ENCODE peak calls at places on chromosomes 11 and 22, in eight cellular contexts. R, Y, X, P, W, E, F and Z are unnamed samples.

GRCh38 chr22:32499666-32500065 is 25.1 kb downstream of the FBXO7 start:
- DNase-seq in W (no peak), R (peak), P (no peak), F (no peak), E (no peak), X (no peak), Y (no peak), Z (no peak)

GRCh38 chr11:45410391-45411215 is 124.5 kb upstream of the SYT13 start:
- DNase-seq in R (no peak), X (no peak), F (no peak), P (no peak), W (no peak), Y (no peak), E (no peak), Z (no peak)

GRCh38 chr11:69948256-69949141 is 129.3 kb upstream of the FGF3 start:
- DNase-seq in X (peak), Y (peak), W (no peak), E (no peak), R (peak), F (no peak), P (no peak), Z (peak)

GRCh38 chr11:6298605-6299004 is 21.7 kb downstream of the CAVIN3 start:
- DNase-seq in F (no peak), X (peak), Y (peak), R (peak), P (peak), E (peak), W (no peak), Z (peak)

GRCh38 chr11:124313131-124313530 is 618 bp downstream of the OR8D1 start:
- DNase-seq in P (no peak), E (no peak), W (no peak), F (no peak), Y (no peak), X (no peak), R (no peak), Z (no peak)

GRCh38 chr22:40764743-40765441 is 54.3 kb downstream of the SLC25A17 start:
- DNase-seq in Y (no peak), X (no peak), R (peak), F (no peak), E (peak), W (no peak), P (no peak), Z (no peak)

GRCh38 chr22:44003776-44004460 is 20.2 kb upstream of the PARVB start:
- DNase-seq in R (peak), X (no peak), E (no peak), Y (no peak), F (no peak), W (no peak), P (no peak), Z (no peak)

GRCh38 chr22:39658367-39658766 is 87.8 kb downstream of the CACNA1I start:
- DNase-seq in E (no peak), Y (no peak), P (no peak), F (no peak), R (no peak), W (no peak), X (no peak), Z (no peak)

GRCh38 chr11:46277623-46278386 is at the start of gene CREB3L1:
- DNase-seq in E (no peak), W (no peak), R (no peak), Y (peak), P (no peak), X (peak), F (no peak), Z (peak)

GRCh38 chr11:16923987-16924386 is 90.2 kb downstream of the PLEKHA7 start:
- DNase-seq in W (no peak), P (no peak), R (no peak), X (peak), Y (no peak), E (no peak), F (no peak), Z (no peak)

GRCh38 chr11:61080986-61081590 is 21.2 kb upstream of the CD5 start:
- DNase-seq in E (no peak), Y (no peak), W (no peak), F (no peak), P (no peak), X (no peak), R (no peak), Z (no peak)

GRCh38 chr22:39502789-39503464 is 837 bp downstream of the MIEF1 start:
- DNase-seq in X (no peak), R (peak), Y (no peak), W (no peak), F (no peak), P (no peak), E (no peak), Z (peak)

GRCh38 chr11:45939836-45940235 is 17.4 kb downstream of the LARGE2 start:
- DNase-seq in W (no peak), X (no peak), E (no peak), R (peak), F (no peak), Y (no peak), P (no peak), Z (no peak)

GRCh38 chr11:67484847-67485311 is 2.1 kb downstream of the AIP start:
- DNase-seq in Y (no peak), E (peak), R (no peak), P (no peak), X (peak), F (no peak), W (no peak), Z (no peak)

GRCh38 chr22:32745251-32745995 is 56.1 kb upstream of the TIMP3 start:
- DNase-seq in X (peak), P (no peak), R (peak), E (no peak), W (peak), F (peak), Y (peak), Z (peak)

GRCh38 chr11:85310479-85310878 is 316.7 kb downstream of the DLG2 start:
- DNase-seq in W (no peak), X (no peak), P (no peak), Y (no peak), F (no peak), R (no peak), E (no peak), Z (no peak)

GRCh38 chr11:18657696-18658095 is 23.6 kb upstream of the SPTY2D1 start:
- DNase-seq in E (no peak), P (no peak), X (no peak), Y (no peak), R (no peak), F (no peak), W (no peak), Z (no peak)

GRCh38 chr11:69209421-69209820 is 53.7 kb downstream of the SMIM38 start:
- DNase-seq in R (no peak), E (no peak), F (no peak), X (no peak), W (no peak), Y (no peak), P (no peak), Z (no peak)

GRCh38 chr22:27045103-27045940 is 387.9 kb downstream of the MIAT start:
- DNase-seq in W (no peak), R (peak), E (no peak), Y (peak), X (no peak), P (no peak), F (no peak), Z (no peak)

GRCh38 chr11:83895516-83895915 is 609.3 kb upstream of the CCDC90B start:
- DNase-seq in E (no peak), Y (no peak), X (no peak), P (no peak), F (no peak), W (no peak), R (no peak), Z (peak)

GRCh38 chr11:114892381-114893197 is 214.3 kb downstream of the NXPE2 start:
- DNase-seq in R (no peak), F (no peak), W (no peak), E (peak), P (no peak), Y (no peak), X (peak), Z (no peak)

GRCh38 chr11:75145972-75146519 is 4.9 kb upstream of the SLCO2B1 start:
- DNase-seq in P (no peak), W (no peak), E (no peak), R (no peak), F (peak), X (peak), Y (no peak), Z (no peak)

GRCh38 chr22:40196628-40197027 is 18.9 kb downstream of the TNRC6B start:
- DNase-seq in P (no peak), W (no peak), F (peak), R (peak), E (peak), Y (no peak), X (no peak), Z (no peak)

GRCh38 chr11:85991514-85991913 is 77.4 kb downstream of the PICALM start:
- DNase-seq in Y (no peak), P (no peak), E (no peak), W (no peak), R (no peak), X (no peak), F (no peak), Z (no peak)

GRCh38 chr22:36191106-36191836 is 10.3 kb downstream of the APOL4 start:
- DNase-seq in W (peak), Y (peak), E (no peak), R (peak), P (no peak), X (peak), F (no peak), Z (no peak)

GRCh38 chr22:32202539-32203180 is 2.2 kb downstream of the RFPL2 start:
- DNase-seq in E (peak), F (no peak), W (no peak), P (peak), Y (peak), R (peak), X (peak), Z (peak)

GRCh38 chr22:46534901-46535630 is 2.4 kb downstream of the CELSR1 start:
- DNase-seq in Y (no peak), E (no peak), F (no peak), P (no peak), W (no peak), R (no peak), X (no peak), Z (no peak)

GRCh38 chr22:46534177-46534776 is 3.1 kb downstream of the CELSR1 start:
- DNase-seq in W (no peak), F (no peak), E (no peak), X (no peak), P (no peak), Y (no peak), R (no peak), Z (no peak)

GRCh38 chr22:46537221-46537945 is at the start of gene CELSR1:
- DNase-seq in E (no peak), Y (peak), W (no peak), F (no peak), P (no peak), X (peak), R (peak), Z (no peak)

GRCh38 chr22:46536559-46537220 is 730 bp downstream of the CELSR1 start:
- DNase-seq in F (no peak), X (no peak), W (no peak), P (no peak), Y (no peak), R (no peak), E (no peak), Z (no peak)

GRCh38 chr22:46535876-46536558 is 1.4 kb downstream of the CELSR1 start:
- DNase-seq in W (no peak), P (no peak), R (no peak), X (no peak), Y (no peak), E (no peak), F (no peak), Z (no peak)
- H3K4me3 ChIP-seq in W (peak), P (no peak), R (no peak), X (no peak), Y (no peak), E (no peak), F (peak), Z (no peak)

GRCh38 chr11:104967493-104968364 is 645 bp downstream of the CASP4 start:
- DNase-seq in W (no peak), E (no peak), Y (no peak), X (no peak), R (peak), F (no peak), P (no peak), Z (no peak)
- H3K4me3 ChIP-seq in W (peak), E (peak), Y (peak), X (peak), R (peak), F (peak), P (peak), Z (peak)

GRCh38 chr22:45586651-45587405 is 84.1 kb downstream of the FBLN1 start:
- DNase-seq in R (no peak), E (no peak), W (no peak), F (no peak), P (no peak), X (no peak), Y (no peak), Z (no peak)
- H3K4me3 ChIP-seq in R (no peak), E (no peak), W (no peak), F (no peak), P (no peak), X (no peak), Y (no peak), Z (no peak)

DNA sequence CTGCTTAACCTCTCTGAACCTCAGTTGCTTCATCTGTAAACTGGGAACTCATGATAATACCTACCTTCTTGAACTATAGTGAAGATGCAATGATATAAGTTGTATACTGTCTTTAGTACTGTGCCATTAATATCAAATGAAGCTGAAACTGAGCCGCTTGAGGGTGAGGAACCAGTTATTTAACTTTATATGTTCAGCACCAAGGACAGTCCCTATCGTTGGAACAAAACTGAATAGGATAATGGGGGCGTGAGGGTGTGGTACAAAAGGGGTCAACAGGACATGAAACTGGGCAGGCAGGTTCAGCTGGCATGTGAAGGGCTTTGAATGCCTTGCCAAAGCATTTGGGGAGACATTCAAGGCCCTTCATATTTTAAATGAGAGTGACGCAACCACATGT is 112.6 kb downstream of the C11orf91 start:
- DNase-seq in E (no peak), F (no peak), P (no peak), X (no peak), W (no peak), Y (no peak), R (peak), Z (peak)
- H3K4me3 ChIP-seq in E (no peak), F (no peak), P (no peak), X (no peak), W (no peak), Y (no peak), R (no peak), Z (no peak)

GRCh38 chr11:1762537-1763302 is 1.0 kb downstream of the CTSD start:
- DNase-seq in E (no peak), P (peak), F (no peak), R (peak), Y (peak), X (peak), W (peak), Z (no peak)
- H3K4me3 ChIP-seq in E (peak), P (peak), F (peak), R (peak), Y (peak), X (peak), W (peak), Z (peak)

GRCh38 chr11:132586801-132587200 is 945.5 kb downstream of the OPCML start:
- DNase-seq in X (no peak), F (no peak), P (no peak), R (peak), Y (no peak), W (no peak), E (no peak), Z (no peak)

GRCh38 chr11:132587716-132588115 is 944.6 kb downstream of the OPCML start:
- DNase-seq in X (no peak), Y (no peak), R (no peak), E (no peak), P (no peak), F (no peak), W (no peak), Z (no peak)

GRCh38 chr11:132590554-132590953 is 941.7 kb downstream of the OPCML start:
- DNase-seq in P (no peak), E (no peak), R (no peak), Y (no peak), X (no peak), F (no peak), W (no peak), Z (no peak)

GRCh38 chr11:132589802-132590201 is 942.5 kb downstream of the OPCML start:
- DNase-seq in R (peak), P (no peak), F (no peak), W (no peak), X (no peak), Y (no peak), E (no peak), Z (no peak)

DNA sequence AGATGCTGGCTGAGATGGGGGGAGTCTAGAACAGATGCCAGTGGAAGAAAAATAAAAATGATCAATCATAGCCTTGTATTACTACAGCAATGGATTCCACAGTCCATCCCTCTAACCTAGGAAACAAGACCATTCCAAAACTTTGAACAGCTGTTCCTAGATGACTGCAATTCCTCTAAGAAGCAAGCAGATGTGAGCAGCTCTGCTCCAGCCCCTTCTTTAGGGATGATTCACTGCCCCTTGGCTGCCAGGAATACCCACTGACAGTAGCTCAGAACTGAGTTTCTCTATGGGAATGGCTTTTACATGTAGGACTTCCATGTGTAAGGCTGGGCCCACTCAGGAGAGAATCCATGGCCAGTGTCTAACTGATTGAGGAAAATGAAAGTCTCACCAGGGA is 943.9 kb downstream of the OPCML start:
- DNase-seq in F (no peak), W (no peak), Y (no peak), X (no peak), R (peak), E (no peak), P (no peak), Z (no peak)
- H3K4me3 ChIP-seq in F (no peak), W (no peak), Y (no peak), X (no peak), R (no peak), E (no peak), P (no peak), Z (no peak)

GRCh38 chr11:1459739-1460395 is 26.7 kb downstream of the MOB2 start:
- DNase-seq in W (no peak), F (no peak), E (no peak), Y (no peak), P (no peak), R (no peak), X (no peak), Z (no peak)
- H3K4me3 ChIP-seq in W (peak), F (no peak), E (no peak), Y (no peak), P (no peak), R (no peak), X (no peak), Z (no peak)

DNA sequence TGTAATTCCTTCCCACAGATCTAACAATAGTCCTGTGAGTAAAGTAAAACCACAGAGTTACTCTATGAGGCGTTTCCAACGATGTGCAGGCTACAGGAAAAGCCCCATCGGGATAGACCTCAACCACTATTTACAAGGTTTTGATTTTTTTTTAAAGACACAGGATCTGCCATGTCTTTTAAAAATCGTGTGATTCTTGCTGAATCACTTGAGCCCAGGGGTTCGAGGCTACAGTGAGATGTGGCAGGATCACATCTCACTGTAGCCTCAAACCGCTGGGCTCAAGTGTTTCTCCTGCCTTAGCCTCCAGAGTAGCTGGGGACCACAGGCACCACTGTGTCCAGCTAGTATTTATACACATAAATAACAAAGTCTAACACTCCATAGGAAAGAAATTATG is 7.8 kb downstream of the TAF1D start:
- DNase-seq in P (no peak), R (no peak), E (no peak), W (no peak), F (no peak), X (no peak), Y (no peak), Z (no peak)
- H3K4me3 ChIP-seq in P (no peak), R (no peak), E (no peak), W (no peak), F (no peak), X (no peak), Y (no peak), Z (no peak)